ENCODE peak calls at places on chromosomes 16 and 17, in eight cellular contexts. P is stomach, Z is HCT116, J is esophagus squamous epithelium, C is A549, Q is Peyer's patch, G is right lobe of liver, H is ovary. Y is an unnamed sample. For H3K4me1, the result is how much of the 10 kb centered on the place peaks cover.

GRCh38 chr16:85878875-85879274 is 20.1 kb upstream of the IRF8 start:
- DNase-seq in P (no peak), Z (no peak), J (no peak), C (peak), Q (no peak), G (no peak), H (no peak), Y (no peak)

GRCh38 chr17:56830726-56831363 is 2.9 kb downstream of the C17orf67 start:
- DNase-seq in P (no peak), Z (no peak), J (no peak), C (no peak), Q (no peak), G (no peak), H (no peak), Y (no peak)

GRCh38 chr16:79104567-79104966 is 496.0 kb downstream of the MAF start:
- DNase-seq in P (no peak), Z (no peak), J (no peak), C (no peak), Q (no peak), G (no peak), H (no peak), Y (no peak)

GRCh38 chr17:34998205-34998604 is 17.9 kb downstream of the LIG3 start:
- DNase-seq in P (peak), Z (peak), J (peak), C (peak), Q (peak), G (peak), H (no peak), Y (peak)

GRCh38 chr17:10772425-10773380 is 31.2 kb downstream of the TMEM238L start:
- DNase-seq in P (peak), Z (peak), J (no peak), C (peak), Q (peak), G (no peak), H (no peak), Y (no peak)

GRCh38 chr16:66935319-66936011 is at the start of gene CES2:
- DNase-seq in P (peak), Z (no peak), J (no peak), C (no peak), Q (peak), G (peak), H (peak), Y (peak)

GRCh38 chr16:74146643-74147042 is 150.0 kb upstream of the PSMD7 start:
- DNase-seq in P (no peak), Z (no peak), J (no peak), C (no peak), Q (no peak), G (no peak), H (no peak), Y (no peak)

GRCh38 chr17:76264425-76264754 is 758 bp upstream of the UBALD2 start:
- DNase-seq in P (no peak), Z (no peak), J (no peak), C (no peak), Q (no peak), G (no peak), H (no peak), Y (no peak)

GRCh38 chr16:89697161-89697615 is 4.3 kb downstream of the SPATA2L start:
- DNase-seq in P (no peak), Z (no peak), J (no peak), C (no peak), Q (peak), G (no peak), H (peak), Y (no peak)

GRCh38 chr17:42127414-42127813 is 4.8 kb downstream of the HSPB9 start:
- DNase-seq in P (no peak), Z (no peak), J (no peak), C (no peak), Q (no peak), G (no peak), H (no peak), Y (no peak)

GRCh38 chr16:56932588-56933265 is 785 bp downstream of the HERPUD1 start:
- DNase-seq in P (peak), Z (peak), J (no peak), C (peak), Q (peak), G (peak), H (peak), Y (peak)

GRCh38 chr17:78588258-78589030 is 11.2 kb upstream of the DNAH17 start:
- DNase-seq in P (no peak), Z (no peak), J (no peak), C (no peak), Q (no peak), G (no peak), H (no peak), Y (no peak)

GRCh38 chr16:27726621-27727275 is 176.8 kb downstream of the KATNIP start:
- DNase-seq in P (no peak), Z (no peak), J (no peak), C (no peak), Q (no peak), G (no peak), H (no peak), Y (no peak)

GRCh38 chr17:81228420-81228819 is 5.7 kb upstream of the CEP131 start:
- DNase-seq in P (no peak), Z (no peak), J (no peak), C (no peak), Q (no peak), G (no peak), H (no peak), Y (no peak)
- TF ChIP-seq POLR2A in P (no peak), Z (no peak), J (no peak), C (no peak), Q (no peak), G (no peak), H (no peak), Y (no peak)

GRCh38 chr16:68433316-68433715 is 15.0 kb downstream of the SMPD3 start:
- DNase-seq in P (no peak), Z (no peak), J (no peak), C (no peak), Q (no peak), G (no peak), H (no peak), Y (no peak)
- H3K4me1 ChIP-seq in P (under half), Z (under half), J (under half), C (under half), Q (under half), G (under half), H (under half), Y (under half)

GRCh38 chr17:39923836-39924690 is 3.3 kb downstream of the ORMDL3 start:
- DNase-seq in P (no peak), Z (no peak), J (no peak), C (no peak), Q (no peak), G (peak), H (no peak), Y (no peak)
- TF ChIP-seq CTCF in P (no peak), Z (no peak), J (no peak), C (peak), Q (no peak), G (no peak), H (no peak), Y (no peak)

DNA sequence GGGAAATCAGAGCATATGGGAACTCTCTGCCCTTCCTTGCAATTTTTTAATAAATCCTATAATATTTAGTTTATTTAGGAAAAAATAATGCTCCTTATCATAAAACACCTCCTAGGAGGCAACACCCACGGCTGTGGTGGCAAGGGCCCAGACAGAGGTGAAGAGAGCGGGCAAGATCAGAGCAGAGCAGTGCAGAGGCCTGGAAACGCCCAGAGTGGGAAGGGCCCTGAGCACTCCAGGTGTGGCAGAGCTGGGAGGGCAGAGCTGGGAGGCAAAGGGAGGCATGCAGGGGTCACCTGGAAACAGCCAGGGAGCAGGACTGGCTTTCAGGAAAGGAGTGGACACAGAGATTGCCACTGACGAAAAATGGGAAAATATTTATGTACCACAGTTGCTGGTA is 17.3 kb downstream of the FBXO31 start:
- DNase-seq in P (peak), Z (no peak), J (no peak), C (no peak), Q (peak), G (no peak), H (no peak), Y (no peak)
- TF ChIP-seq POLR2A in P (no peak), Z (no peak), J (no peak), C (no peak), Q (no peak), G (no peak), H (no peak), Y (no peak)

DNA sequence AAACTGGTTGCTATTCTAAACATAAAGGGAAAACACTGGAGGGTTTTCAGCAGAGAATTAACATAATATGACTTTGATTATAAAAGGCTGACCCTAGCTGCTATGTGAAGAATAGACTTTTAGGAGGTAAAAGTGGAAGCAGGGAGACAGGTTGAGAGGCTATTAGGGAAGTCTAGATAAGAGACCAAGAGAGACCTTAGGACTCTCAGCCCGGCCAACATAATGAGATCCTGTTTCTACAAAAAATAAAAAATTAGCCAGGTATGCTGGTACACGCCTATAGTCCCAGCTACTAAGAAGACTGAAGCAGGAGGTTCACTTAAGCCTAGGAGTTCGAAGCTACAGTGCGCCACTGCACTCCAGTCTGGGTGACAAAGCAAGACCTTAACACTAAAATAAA is 393.2 kb upstream of the PMFBP1 start:
- DNase-seq in P (no peak), Z (no peak), J (no peak), C (no peak), Q (no peak), G (no peak), H (no peak), Y (no peak)
- H3K4me1 ChIP-seq in P (under half), Z (under half), J (under half), C (under half), Q (under half), G (under half), H (under half), Y (under half)

GRCh38 chr17:1478418-1478817 is 14.1 kb downstream of the MYO1C start:
- DNase-seq in P (no peak), Z (no peak), J (no peak), C (no peak), Q (no peak), G (no peak), H (no peak), Y (no peak)
- TF ChIP-seq CTCF in P (no peak), Z (no peak), J (no peak), C (no peak), Q (no peak), G (no peak), H (no peak), Y (no peak)

DNA sequence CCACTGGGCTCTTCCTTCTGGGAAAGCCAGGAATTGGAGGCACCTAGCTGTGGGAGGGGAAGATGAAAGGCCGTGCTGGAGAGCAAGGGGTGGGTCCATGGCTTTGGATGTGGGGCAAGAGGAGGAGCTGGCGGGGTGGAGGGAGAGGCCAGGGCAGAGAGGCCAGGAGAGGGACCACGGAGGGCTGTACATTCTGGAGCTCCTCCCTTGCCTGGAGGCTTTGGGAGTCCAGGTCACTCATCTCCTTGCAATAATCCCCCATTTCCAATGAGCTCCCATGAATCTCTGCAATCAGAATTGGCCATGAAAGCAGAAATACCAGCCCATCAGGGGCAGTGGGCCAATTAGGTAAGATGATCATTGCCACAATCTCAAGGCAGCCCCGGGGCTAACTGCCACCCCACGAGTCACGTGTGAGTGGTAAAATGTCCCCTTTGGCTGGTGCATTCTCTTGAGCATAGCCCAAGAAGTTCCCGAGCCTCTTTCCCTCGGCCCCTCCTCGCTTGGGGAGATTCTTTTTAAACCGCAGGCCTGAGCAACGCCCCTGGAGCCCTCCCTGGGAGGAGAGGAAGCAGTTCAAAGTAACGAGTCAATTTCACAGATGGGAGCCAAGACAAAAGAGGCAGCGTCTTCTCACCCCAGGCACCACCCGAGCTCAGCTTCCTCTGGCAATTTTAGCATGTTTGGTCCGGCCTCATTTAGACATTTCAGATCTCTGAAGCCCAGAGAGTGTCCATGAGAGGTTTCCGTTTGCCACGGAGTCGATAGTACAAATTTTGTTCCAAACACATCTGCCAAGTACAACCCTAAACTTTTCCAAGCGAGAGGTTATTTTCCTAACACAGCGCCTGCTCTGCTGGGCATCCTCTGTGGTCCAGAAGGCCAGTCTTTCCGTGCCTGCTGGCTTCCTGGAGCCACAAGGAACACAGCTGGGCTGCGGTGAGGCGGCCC is 13.4 kb downstream of the RTN4RL1 start:
- DNase-seq in P (peak), Z (no peak), J (no peak), C (no peak), Q (no peak), G (peak), H (no peak), Y (peak)
- TF ChIP-seq POLR2A in P (no peak), Z (no peak), J (no peak), C (no peak), Q (no peak), G (no peak), H (no peak), Y (no peak)

GRCh38 chr16:677306-678190 is 2.1 kb downstream of the RHBDL1 start:
- DNase-seq in P (no peak), Z (no peak), J (no peak), C (no peak), Q (no peak), G (no peak), H (peak), Y (no peak)
- H3K4me1 ChIP-seq in P (under half), Z (under half), J (half or more), C (under half), Q (under half), G (under half), H (under half), Y (under half)

GRCh38 chr17:67891481-67892119 is 66.3 kb downstream of the BPTF start:
- DNase-seq in P (no peak), Z (peak), J (no peak), C (peak), Q (no peak), G (peak), H (no peak), Y (no peak)
- TF ChIP-seq CTCF in P (no peak), Z (peak), J (no peak), C (peak), Q (no peak), G (peak), H (no peak), Y (no peak)